ENCODE peak calls at places on chromosomes 6 and 20, in seven cellular contexts. K is GM19239; A is Peyer's patch; D is heart right ventricle; O is AML-193; G is stimulated activated CD4-positive, alpha-beta T cell treated with anti-CD3 and anti-CD28 coated beads, TNF-alpha, amount 100 ng/mL, for 24 hours; C is activated CD4-positive, alpha-beta T cell treated with anti-CD3 and anti-CD28 coated beads, Interleukin-2, amount 50 U/mL, for 48 hours. Y is an unnamed sample.

GRCh38 chr6:53982361-53983050 is 128.7 kb upstream of the MLIP start:
- DNase-seq in K (no peak), A (no peak), G (no peak), O (no peak), C (no peak), D (no peak), Y (no peak)

GRCh38 chr6:3001773-3002293 is 2.1 kb downstream of the NQO2 start:
- DNase-seq in A (no peak), O (peak; percentile 99), D (no peak), C (no peak), G (no peak), K (peak; percentile 58), Y (no peak)

GRCh38 chr20:58880994-58881752 is 28.7 kb downstream of the GNAS start:
- DNase-seq in G (no peak), C (no peak), D (no peak), O (no peak), K (no peak), A (no peak), Y (no peak)

GRCh38 chr6:116450769-116451740 is 10.1 kb upstream of the CALHM6 start:
- DNase-seq in D (no peak), O (peak; percentile 98), C (no peak), A (no peak), G (no peak), K (peak; percentile 40), Y (no peak)

GRCh38 chr6:109224107-109224875 is 129.0 kb downstream of the CEP57L1 start:
- DNase-seq in O (no peak), A (no peak), K (no peak), G (no peak), D (no peak), C (no peak), Y (no peak)

GRCh38 chr20:42204261-42204660 is 586.1 kb upstream of the CHD6 start:
- DNase-seq in G (no peak), O (no peak), D (no peak), A (no peak), C (no peak), K (no peak), Y (no peak)

GRCh38 chr20:24828992-24829648 is 119.9 kb upstream of the CST7 start:
- DNase-seq in O (no peak), D (no peak), K (no peak), G (no peak), A (no peak), C (no peak), Y (no peak)

GRCh38 chr20:46306743-46307138 is 1.6 kb downstream of the CDH22 start:
- DNase-seq in C (no peak), G (no peak), K (no peak), D (no peak), A (no peak), O (no peak), Y (no peak)

GRCh38 chr20:4053516-4053919 is 38.2 kb upstream of the RNF24 start:
- DNase-seq in G (no peak), A (no peak), D (no peak), C (no peak), O (no peak), K (no peak), Y (no peak)

GRCh38 chr20:22816016-22816415 is 219.1 kb upstream of the SSTR4 start:
- DNase-seq in K (no peak), O (no peak), C (no peak), D (no peak), G (no peak), A (no peak), Y (no peak)

GRCh38 chr6:160974304-160974771 is 17.2 kb upstream of the MAP3K4 start:
- DNase-seq in A (peak; percentile 64), K (no peak), O (no peak), D (peak; percentile 36), C (no peak), G (no peak), Y (no peak)

GRCh38 chr6:42925248-42925857 is 3.9 kb upstream of the CNPY3 start:
- DNase-seq in O (no peak), C (no peak), D (no peak), A (no peak), K (no peak), G (no peak), Y (no peak)

GRCh38 chr20:25461766-25462165 is 54.3 kb downstream of the GINS1 start:
- DNase-seq in K (no peak), A (peak; percentile 44), G (no peak), C (no peak), O (no peak), D (no peak), Y (no peak)

GRCh38 chr20:39117486-39117885 is 155.3 kb downstream of the DHX35 start:
- DNase-seq in C (no peak), K (no peak), O (peak; percentile 25), G (no peak), A (no peak), D (no peak), Y (no peak)